ENCODE peak calls at places on chromosomes 6 and 20, in ten cellular contexts. S is hypothalamus; X is HL-60; H is RPMI7951; I is stimulated activated CD4-positive, alpha-beta T cell treated with anti-CD3 and anti-CD28 coated beads, Interleukin-2, amount 100 ng/mL, for 4 hours; C is stimulated activated naive CD4-positive, alpha-beta T cell; A is iPS DF 19.7; E is Peyer's patch; J is neural progenitor cell; Q is COR-L47. W is an unnamed sample.

GRCh38 chr6:90266845-90267621 is 29.6 kb downstream of the BACH2 start:
- DNase-seq in I (no peak), H (no peak), A (no peak), J (no peak), E (no peak), X (no peak), S (no peak), C (no peak), Q (no peak), W (no peak)

GRCh38 chr6:44956426-44956825 is 371.7 kb upstream of the RUNX2 start:
- DNase-seq in C (no peak), S (no peak), I (no peak), J (no peak), E (no peak), A (no peak), Q (no peak), H (peak), X (no peak), W (no peak)

GRCh38 chr6:23173231-23173630 is 603.9 kb downstream of the HDGFL1 start:
- DNase-seq in E (no peak), A (no peak), Q (no peak), I (no peak), J (no peak), C (no peak), X (no peak), S (no peak), H (peak), W (no peak)

GRCh38 chr6:70874181-70874913 is 82.5 kb downstream of the B3GAT2 start:
- DNase-seq in A (no peak), H (no peak), E (no peak), C (no peak), S (no peak), I (no peak), J (peak), X (no peak), Q (no peak), W (no peak)

GRCh38 chr6:69584536-69584912 is 212.3 kb downstream of the LMBRD1 start:
- DNase-seq in X (no peak), I (no peak), J (no peak), Q (no peak), S (no peak), E (no peak), H (no peak), A (no peak), C (no peak), W (no peak)

GRCh38 chr6:22956029-22956715 is 386.8 kb downstream of the HDGFL1 start:
- DNase-seq in S (no peak), J (no peak), A (no peak), Q (peak), X (no peak), H (no peak), E (no peak), I (no peak), C (no peak), W (no peak)

GRCh38 chr6:146470091-146470770 is 73.4 kb upstream of the RAB32 start:
- DNase-seq in Q (no peak), C (no peak), A (no peak), S (no peak), H (no peak), E (no peak), I (no peak), J (no peak), X (no peak), W (no peak)

GRCh38 chr20:41349266-41349665 is 8.6 kb downstream of the LPIN3 start:
- DNase-seq in J (no peak), C (no peak), X (no peak), I (no peak), E (no peak), A (no peak), Q (no peak), S (no peak), H (no peak), W (no peak)

GRCh38 chr6:115753446-115753845 is 307.2 kb downstream of the FRK start:
- DNase-seq in E (no peak), A (no peak), X (no peak), J (no peak), S (no peak), H (peak), Q (no peak), I (no peak), C (no peak), W (no peak)

GRCh38 chr6:3628143-3628840 is 123.2 kb downstream of the PXDC1 start:
- DNase-seq in C (no peak), S (no peak), E (no peak), X (no peak), I (no peak), Q (peak), J (no peak), H (peak), A (no peak), W (no peak)

GRCh38 chr6:134512946-134513345 is 195.0 kb upstream of the SGK1 start:
- DNase-seq in A (no peak), X (no peak), I (no peak), H (no peak), E (no peak), S (no peak), C (no peak), Q (no peak), J (no peak), W (no peak)

GRCh38 chr20:34624628-34625027 is 52.3 kb downstream of the PIGU start:
- DNase-seq in I (no peak), E (no peak), H (no peak), X (no peak), J (peak), Q (no peak), A (no peak), C (no peak), S (no peak), W (no peak)

GRCh38 chr6:33199687-33200233 is 705 bp downstream of the RXRB start:
- DNase-seq in H (peak), I (peak), C (no peak), Q (peak), A (no peak), E (no peak), S (peak), X (peak), J (peak), W (no peak)

GRCh38 chr6:135540207-135540877 is 42.8 kb upstream of the AHI1 start:
- DNase-seq in A (no peak), I (no peak), S (no peak), Q (no peak), X (no peak), J (no peak), C (no peak), E (no peak), H (peak), W (no peak)

GRCh38 chr6:491233-491632 is 99.7 kb downstream of the IRF4 start:
- DNase-seq in Q (no peak), X (no peak), S (no peak), I (no peak), E (peak), C (no peak), J (no peak), A (no peak), H (no peak), W (no peak)

GRCh38 chr6:8462169-8462568 is 26.8 kb upstream of the SLC35B3 start:
- DNase-seq in X (no peak), E (no peak), J (no peak), H (no peak), C (no peak), Q (no peak), A (no peak), S (no peak), I (no peak), W (no peak)

GRCh38 chr6:124057448-124057847 is 253.8 kb downstream of the NKAIN2 start:
- DNase-seq in J (no peak), H (no peak), S (no peak), C (no peak), A (no peak), E (no peak), Q (no peak), I (no peak), X (no peak), W (no peak)

GRCh38 chr20:36468149-36469000 is 72.9 kb upstream of the MYL9 start:
- DNase-seq in I (no peak), A (no peak), S (no peak), E (no peak), C (no peak), Q (peak), J (no peak), X (no peak), H (no peak), W (no peak)

GRCh38 chr20:19659468-19659867 is 98.6 kb upstream of the RIN2 start:
- DNase-seq in E (no peak), I (no peak), Q (no peak), H (peak), S (no peak), X (no peak), J (no peak), A (no peak), C (no peak), W (no peak)